ENCODE peak calls at places on chromosome 3, in five cellular contexts. Y is MV-4-11; V is AG10803; N is naive thymus-derived CD8-positive, alpha-beta T cell; X is retina. T is an unnamed sample.

GRCh38 chr3:177776656-177777055 is 579.4 kb upstream of the TBL1XR1 start:
- DNase-seq in N (no peak), V (peak), Y (no peak), X (no peak), T (peak)

GRCh38 chr3:21697707-21698106 is 53.3 kb downstream of the ZNF385D start:
- DNase-seq in V (no peak), N (no peak), X (no peak), Y (no peak), T (no peak)

GRCh38 chr3:193984378-193984777 is 151.6 kb upstream of the HES1 start:
- DNase-seq in N (no peak), V (no peak), Y (no peak), X (no peak), T (no peak)

GRCh38 chr3:30188713-30189112 is 417.7 kb upstream of the TGFBR2 start:
- DNase-seq in V (no peak), Y (no peak), N (no peak), X (no peak), T (peak)

GRCh38 chr3:158642005-158642404 is 2.3 kb upstream of the GFM1 start:
- DNase-seq in X (no peak), Y (no peak), V (no peak), N (no peak), T (no peak)

GRCh38 chr3:46660003-46660402 is 33.5 kb downstream of the ALS2CL start:
- DNase-seq in Y (no peak), X (no peak), N (no peak), V (no peak), T (no peak)

GRCh38 chr3:162295323-162295983 is 798.8 kb downstream of the OTOL1 start:
- DNase-seq in V (peak), N (no peak), Y (no peak), X (no peak), T (no peak)

GRCh38 chr3:167840247-167840646 is 104.7 kb downstream of the SERPINI1 start:
- DNase-seq in Y (no peak), V (no peak), X (no peak), N (no peak), T (no peak)

GRCh38 chr3:30660656-30661055 is 54.3 kb downstream of the TGFBR2 start:
- DNase-seq in X (no peak), Y (no peak), V (no peak), N (no peak), T (no peak)

GRCh38 chr3:48738926-48739616 is 22.1 kb upstream of the IP6K2 start:
- DNase-seq in N (no peak), X (no peak), Y (no peak), V (no peak), T (no peak)

GRCh38 chr3:61637088-61638051 is 76.0 kb downstream of the PTPRG start:
- DNase-seq in V (peak), X (no peak), N (no peak), Y (peak), T (no peak)

GRCh38 chr3:20104167-20104661 is 64.0 kb downstream of the KAT2B start:
- DNase-seq in V (no peak), Y (peak), X (no peak), N (no peak), T (no peak)

GRCh38 chr3:158731938-158732855 is at the start of gene RARRES1:
- DNase-seq in V (peak), Y (no peak), X (peak), N (peak), T (no peak)

GRCh38 chr3:117941756-117942155 is 1092.9 kb downstream of the IGSF11 start:
- DNase-seq in Y (no peak), N (no peak), V (no peak), X (no peak), T (no peak)

GRCh38 chr3:24254649-24255048 is 240.0 kb downstream of the THRB start:
- DNase-seq in N (no peak), V (peak), Y (no peak), X (no peak), T (peak)

GRCh38 chr3:78823434-78823833 is 944.4 kb downstream of the ROBO1 start:
- DNase-seq in N (no peak), X (no peak), V (no peak), Y (no peak), T (no peak)

GRCh38 chr3:110246796-110247369 is 824.7 kb upstream of the NECTIN3 start:
- DNase-seq in N (no peak), Y (peak), X (no peak), V (peak), T (no peak)

GRCh38 chr3:56125358-56126005 is 342.8 kb downstream of the ERC2 start:
- DNase-seq in V (peak), N (no peak), Y (peak), X (no peak), T (no peak)

GRCh38 chr3:151923901-151924300 is 50.5 kb downstream of the SUCNR1 start:
- DNase-seq in X (no peak), N (no peak), V (peak), Y (no peak), T (no peak)

T was measured in SK-MEL-5.